ENCODE peak calls at places on chromosomes 3 and 15, in nine cellular contexts. W is tibial nerve; S is adrenal gland; T is AG04450; A is neuronal stem cell; Z is SJSA1; C is dorsolateral prefrontal cortex; R is pancreas; U is CD4-positive, alpha-beta memory T cell. V is an unnamed sample. For H3K27me3, the result is how much of the 10 kb centered on the place peaks cover.

GRCh38 chr3:168081171-168081771 is 14.5 kb downstream of the GOLIM4 start:
- DNase-seq in W (no peak), S (no peak), T (no peak), A (no peak), Z (no peak), C (no peak), R (no peak), U (no peak), V (no peak)

GRCh38 chr15:75231836-75232235 is 26.3 kb upstream of the GOLGA6C start:
- DNase-seq in W (no peak), S (no peak), T (no peak), A (no peak), Z (no peak), C (no peak), R (no peak), U (no peak), V (no peak)

GRCh38 chr3:17039579-17039978 is 154.8 kb downstream of the PLCL2 start:
- DNase-seq in W (no peak), S (no peak), T (peak), A (no peak), Z (peak), C (no peak), R (no peak), U (no peak), V (no peak)

GRCh38 chr15:96181873-96182301 is 148.6 kb upstream of the NR2F2 start:
- DNase-seq in W (peak), S (no peak), T (peak), A (no peak), Z (no peak), C (no peak), R (no peak), U (no peak), V (peak)

GRCh38 chr3:10116138-10116460 is 624 bp downstream of the BRK1 start:
- DNase-seq in W (no peak), S (no peak), T (no peak), A (no peak), Z (peak), C (no peak), R (no peak), U (no peak), V (no peak)

GRCh38 chr15:59298255-59298856 is 74.3 kb downstream of the MYO1E start:
- DNase-seq in W (no peak), S (no peak), T (no peak), A (no peak), Z (no peak), C (no peak), R (no peak), U (no peak), V (no peak)

GRCh38 chr15:63284379-63284778 is 7.0 kb downstream of the APH1B start:
- DNase-seq in W (no peak), S (no peak), T (no peak), A (no peak), Z (no peak), C (no peak), R (no peak), U (no peak), V (no peak)

GRCh38 chr3:63724987-63725386 is 72.5 kb downstream of the SNTN start:
- DNase-seq in W (no peak), S (no peak), T (peak), A (no peak), Z (peak), C (no peak), R (no peak), U (no peak), V (no peak)

GRCh38 chr15:69729167-69729748 is 276.6 kb downstream of the RPLP1 start:
- DNase-seq in W (no peak), S (peak), T (no peak), A (no peak), Z (no peak), C (no peak), R (no peak), U (peak), V (peak)

DNA sequence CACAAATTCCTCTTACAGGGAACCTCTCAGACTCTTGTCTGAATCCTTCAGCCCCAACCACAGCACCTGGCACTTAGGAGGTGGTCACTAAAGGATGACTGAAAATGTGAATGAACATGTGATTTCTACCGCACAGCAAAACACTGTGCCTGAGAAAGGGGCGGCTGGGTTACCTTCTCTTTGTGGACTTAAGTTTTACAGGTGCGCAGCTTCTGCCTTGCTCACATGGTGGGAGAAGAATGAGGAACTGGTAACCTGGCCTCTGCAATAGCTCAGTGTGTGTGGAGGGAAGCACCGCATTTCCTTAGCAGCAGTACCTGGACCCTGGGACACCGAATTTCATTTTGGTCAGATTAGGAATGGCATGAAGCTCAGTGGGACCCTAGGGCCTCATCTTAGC is 9.8 kb upstream of the ETV5 start:
- DNase-seq in W (no peak), S (no peak), T (no peak), A (no peak), Z (no peak), C (no peak), R (no peak), U (no peak), V (no peak)
- H3K27me3 ChIP-seq in W (under half), S (under half), T (under half), A (under half), Z (under half), C (under half), R (under half), U (under half), V (under half)

DNA sequence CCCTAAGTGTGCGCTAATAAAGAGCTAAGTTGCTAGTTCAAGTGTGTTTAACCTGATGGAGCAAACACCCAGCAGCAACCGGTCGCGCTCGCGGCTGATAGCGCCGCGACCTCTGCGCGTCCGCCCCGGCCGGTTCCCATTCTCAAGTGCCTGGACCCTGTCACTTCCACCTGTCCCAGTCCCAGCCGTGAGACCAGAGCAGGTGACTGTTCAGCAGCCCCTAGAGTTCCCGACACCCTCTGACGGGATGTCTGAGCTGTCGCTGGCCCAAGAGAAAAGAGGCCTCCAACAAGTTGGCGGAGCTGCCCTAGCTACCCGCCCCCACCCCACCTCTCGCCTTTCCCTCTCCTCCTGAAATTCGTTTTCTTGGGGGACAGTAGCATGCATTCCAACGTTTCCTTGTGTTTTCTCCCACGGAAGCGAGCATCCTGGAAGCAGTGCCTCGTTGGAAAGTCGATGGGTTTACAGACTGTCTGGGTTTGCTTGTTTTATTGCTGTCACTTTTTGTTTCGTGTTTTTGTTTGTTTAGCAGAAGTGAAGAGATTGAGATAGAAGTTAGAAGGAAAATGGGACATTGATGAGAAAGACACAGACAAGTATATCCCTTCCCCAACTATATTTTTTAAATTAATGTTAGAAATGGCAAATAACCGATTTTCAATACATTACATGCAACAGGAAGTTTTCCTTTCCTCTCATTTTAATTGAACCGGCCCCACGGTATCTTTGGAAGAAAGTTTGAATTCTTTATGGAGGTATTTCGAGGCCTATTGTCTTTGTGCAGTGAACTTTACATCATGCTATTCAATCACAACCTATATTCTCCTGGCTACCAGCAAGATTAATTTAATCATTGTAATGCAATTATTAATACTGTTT is 3.2 kb upstream of the MECOM start:
- DNase-seq in W (no peak), S (no peak), T (no peak), A (peak), Z (no peak), C (no peak), R (peak), U (no peak), V (no peak)
- H3K27me3 ChIP-seq in W (half or more), S (half or more), T (half or more), A (half or more), Z (half or more), C (half or more), R (under half), U (half or more), V (half or more)

GRCh38 chr3:148008591-148008990 is 599.4 kb downstream of the ZIC1 start:
- DNase-seq in W (no peak), S (no peak), T (no peak), A (no peak), Z (no peak), C (no peak), R (no peak), U (no peak), V (no peak)

GRCh38 chr3:148002705-148003205 is 593.6 kb downstream of the ZIC1 start:
- DNase-seq in W (no peak), S (no peak), T (no peak), A (no peak), Z (no peak), C (no peak), R (no peak), U (no peak), V (no peak)

GRCh38 chr3:148006508-148006907 is 597.3 kb downstream of the ZIC1 start:
- DNase-seq in W (no peak), S (no peak), T (peak), A (no peak), Z (no peak), C (no peak), R (no peak), U (no peak), V (no peak)

GRCh38 chr3:148004331-148004730 is 595.2 kb downstream of the ZIC1 start:
- DNase-seq in W (no peak), S (no peak), T (no peak), A (peak), Z (no peak), C (no peak), R (no peak), U (no peak), V (no peak)

GRCh38 chr3:148005456-148005855 is 596.3 kb downstream of the ZIC1 start:
- DNase-seq in W (no peak), S (no peak), T (no peak), A (peak), Z (no peak), C (no peak), R (no peak), U (no peak), V (no peak)
- H3K27me3 ChIP-seq in W (under half), S (under half), T (under half), A (under half), Z (under half), C (under half), R (under half), U (under half), V (under half)

DNA sequence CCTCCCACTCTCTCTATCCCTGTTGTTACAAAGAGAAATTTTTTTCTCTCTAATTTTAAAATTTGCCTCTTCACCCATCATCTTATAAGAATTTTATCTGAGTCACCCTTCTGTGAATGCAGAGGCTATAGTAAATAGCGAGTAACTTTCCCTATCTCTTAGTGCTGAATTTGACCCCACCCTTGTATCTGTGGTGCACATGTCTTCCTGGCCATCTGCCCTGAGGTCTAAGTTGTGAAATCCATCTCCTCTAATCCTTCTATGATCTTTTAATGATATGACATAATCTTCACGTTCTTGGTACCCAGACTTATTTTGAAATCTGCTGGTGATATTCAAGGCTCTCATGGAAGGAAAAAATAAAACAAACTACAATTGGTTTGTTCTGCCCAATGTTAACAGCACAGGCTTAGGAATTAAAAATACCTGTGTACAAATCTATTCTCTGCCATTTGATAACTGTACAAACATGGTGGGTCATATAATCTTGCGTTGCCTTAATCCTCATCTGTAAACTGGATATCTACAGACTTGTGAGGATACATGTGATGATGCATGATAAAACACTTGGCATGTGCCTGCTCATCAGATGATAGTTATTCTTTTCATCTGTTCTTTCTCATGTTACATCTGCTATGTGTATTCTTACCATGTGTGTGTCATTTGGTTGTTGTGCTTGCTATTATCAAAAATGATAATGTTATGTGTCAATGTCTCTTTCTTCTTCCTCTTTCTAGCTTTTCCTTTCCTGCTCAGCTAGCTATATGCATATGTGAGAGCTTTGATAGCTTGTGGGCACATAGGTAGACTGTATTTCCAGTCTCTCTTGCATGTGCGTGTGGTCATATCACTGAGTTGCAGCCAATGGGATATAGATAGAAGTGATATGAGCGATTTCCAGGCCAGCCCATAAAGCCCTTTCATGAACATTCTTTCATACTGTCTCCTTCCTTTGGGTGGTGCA is 13.7 kb upstream of the CCR3 start:
- DNase-seq in W (no peak), S (no peak), T (no peak), A (no peak), Z (no peak), C (no peak), R (no peak), U (peak), V (no peak)
- H3K27me3 ChIP-seq in W (under half), S (under half), T (under half), A (under half), Z (under half), C (under half), R (under half), U (under half), V (under half)

GRCh38 chr3:13517253-13517977 is 31.5 kb upstream of the FBLN2 start:
- DNase-seq in W (peak), S (no peak), T (no peak), A (no peak), Z (no peak), C (no peak), R (no peak), U (no peak), V (peak)
- H3K27me3 ChIP-seq in W (under half), S (under half), T (under half), A (under half), Z (under half), C (under half), R (under half), U (under half), V (under half)

DNA sequence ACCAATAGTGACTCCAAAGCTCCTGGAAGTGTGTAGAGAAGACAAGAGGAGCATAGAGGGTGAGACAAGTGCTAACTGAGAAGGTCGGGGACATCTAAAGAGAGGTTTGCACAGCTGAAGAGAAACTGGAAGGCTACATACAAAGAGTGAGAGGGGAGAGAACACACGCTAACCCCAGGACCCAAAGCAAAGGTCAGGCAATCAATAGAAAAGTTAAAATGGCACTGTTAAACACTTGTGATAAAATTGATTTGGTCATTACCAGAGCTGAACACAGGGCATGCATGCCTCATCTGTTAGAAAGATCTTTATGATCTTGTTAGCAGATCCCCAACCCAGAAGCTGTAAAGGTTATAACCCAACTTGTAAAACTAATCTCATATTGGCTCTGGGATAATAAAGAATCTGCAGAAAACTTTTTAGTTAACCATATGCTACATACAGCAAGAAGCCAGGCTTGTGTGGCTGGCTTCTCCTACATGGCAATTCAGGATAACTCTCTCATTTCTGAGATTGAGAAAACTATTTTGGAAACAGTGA is 212.6 kb upstream of the ICE2 start:
- DNase-seq in W (no peak), S (no peak), T (no peak), A (no peak), Z (no peak), C (no peak), R (no peak), U (no peak), V (no peak)
- H3K27me3 ChIP-seq in W (under half), S (under half), T (under half), A (under half), Z (under half), C (under half), R (under half), U (under half), V (under half)

GRCh38 chr3:169234595-169234994 is 428.9 kb downstream of the MECOM start:
- DNase-seq in W (no peak), S (no peak), T (no peak), A (no peak), Z (no peak), C (no peak), R (no peak), U (no peak), V (no peak)

GRCh38 chr3:169238562-169238961 is 424.9 kb downstream of the MECOM start:
- DNase-seq in W (no peak), S (no peak), T (no peak), A (no peak), Z (no peak), C (no peak), R (no peak), U (no peak), V (no peak)

GRCh38 chr3:169239756-169240155 is 423.8 kb downstream of the MECOM start:
- DNase-seq in W (no peak), S (no peak), T (no peak), A (no peak), Z (no peak), C (no peak), R (no peak), U (no peak), V (no peak)

GRCh38 chr3:169236662-169237174 is 426.8 kb downstream of the MECOM start:
- DNase-seq in W (no peak), S (no peak), T (no peak), A (no peak), Z (no peak), C (no peak), R (no peak), U (no peak), V (no peak)

GRCh38 chr3:169237181-169237580 is 426.3 kb downstream of the MECOM start:
- DNase-seq in W (no peak), S (no peak), T (no peak), A (no peak), Z (no peak), C (no peak), R (no peak), U (no peak), V (no peak)
- H3K27me3 ChIP-seq in W (under half), S (under half), T (under half), A (under half), Z (under half), C (under half), R (under half), U (under half), V (under half)

DNA sequence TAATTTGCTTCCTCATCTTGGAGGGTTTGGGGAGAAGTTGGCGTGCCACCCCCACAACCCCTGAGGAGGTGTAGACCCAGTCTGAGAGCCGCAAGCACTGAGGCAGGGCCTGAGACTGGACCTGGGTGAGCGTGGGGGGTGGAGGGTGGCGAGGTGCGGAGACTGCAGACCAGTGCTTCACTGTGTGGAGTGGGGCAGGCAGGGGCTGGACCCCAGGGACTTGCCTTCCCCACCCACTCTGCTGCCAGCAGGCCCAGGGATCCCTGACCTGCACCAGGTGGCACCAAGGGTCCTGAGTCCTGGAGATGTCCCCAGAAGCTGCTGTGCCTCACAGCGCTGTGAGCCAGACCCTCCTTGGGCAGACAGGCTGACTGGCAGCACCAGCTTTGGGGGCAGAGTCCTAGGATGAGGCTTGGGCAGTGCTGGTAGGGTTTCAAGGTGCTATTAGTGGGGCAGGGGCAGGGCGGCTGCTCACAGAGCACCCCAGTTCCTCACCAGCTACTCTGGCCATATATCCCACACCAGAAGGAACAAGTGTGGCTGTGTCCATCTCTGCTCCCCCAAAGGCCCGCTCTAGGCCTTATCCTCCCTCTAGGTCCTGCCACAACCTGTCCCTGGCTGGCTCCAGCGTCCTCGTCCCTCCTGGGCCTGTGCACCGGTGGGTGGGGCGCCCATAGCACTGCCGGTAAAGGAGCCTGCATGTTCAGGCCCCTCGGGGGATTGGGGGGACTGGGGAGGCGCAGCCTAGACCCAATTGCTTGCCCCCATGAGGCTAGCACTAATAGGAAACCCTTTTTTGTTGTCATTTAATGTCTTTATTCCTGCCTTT is 11.8 kb downstream of the ZBTB47 start:
- DNase-seq in W (no peak), S (no peak), T (no peak), A (no peak), Z (no peak), C (no peak), R (no peak), U (no peak), V (no peak)
- H3K27me3 ChIP-seq in W (under half), S (under half), T (under half), A (under half), Z (under half), C (under half), R (under half), U (under half), V (under half)